ENCODE peak calls at places on chromosomes 16 and 17, in seven cellular contexts. One of them, this sample, is unnamed.
A peak's percentile ranks its signal among the peaks of the same experiment; 100 is the strongest.

GRCh38 chr16:57388359-57389086 is 16.0 kb upstream of the CCL17 start:
- DNase-seq in RWPE1: no peak
- DNase-seq in K562: no peak
- DNase-seq in breast epithelium: no peak
- DNase-seq in tibial nerve: no peak
- DNase-seq in uterus: no peak
- DNase-seq in CD8-positive, alpha-beta memory T cell: no peak
- DNase-seq in this sample: no peak

GRCh38 chr17:73302189-73302588 is 9.6 kb downstream of the CDC42EP4 start:
- DNase-seq in RWPE1: no peak
- DNase-seq in K562: no peak
- DNase-seq in breast epithelium: no peak
- DNase-seq in tibial nerve: no peak
- DNase-seq in uterus: no peak
- DNase-seq in CD8-positive, alpha-beta memory T cell: no peak
- DNase-seq in this sample: no peak

GRCh38 chr17:37488009-37488604 is 1.6 kb upstream of the DUSP14 start:
- DNase-seq in RWPE1: peak; percentile 77
- DNase-seq in K562: peak; percentile 42
- DNase-seq in breast epithelium: no peak
- DNase-seq in tibial nerve: no peak
- DNase-seq in uterus: no peak
- DNase-seq in CD8-positive, alpha-beta memory T cell: no peak
- DNase-seq in this sample: no peak

GRCh38 chr17:2487306-2487705 is 24.4 kb downstream of the METTL16 start:
- DNase-seq in RWPE1: no peak
- DNase-seq in K562: no peak
- DNase-seq in breast epithelium: no peak
- DNase-seq in tibial nerve: no peak
- DNase-seq in uterus: no peak
- DNase-seq in CD8-positive, alpha-beta memory T cell: no peak
- DNase-seq in this sample: no peak

GRCh38 chr17:45370949-45371413 is 54.2 kb upstream of the MAP3K14 start:
- DNase-seq in RWPE1: no peak
- DNase-seq in K562: no peak
- DNase-seq in breast epithelium: no peak
- DNase-seq in tibial nerve: peak; percentile 3
- DNase-seq in uterus: no peak
- DNase-seq in CD8-positive, alpha-beta memory T cell: no peak
- DNase-seq in this sample: no peak

GRCh38 chr16:76705883-76706282 is 428.7 kb downstream of the CNTNAP4 start:
- DNase-seq in RWPE1: no peak
- DNase-seq in K562: no peak
- DNase-seq in breast epithelium: no peak
- DNase-seq in tibial nerve: no peak
- DNase-seq in uterus: no peak
- DNase-seq in CD8-positive, alpha-beta memory T cell: no peak
- DNase-seq in this sample: no peak

GRCh38 chr16:66293207-66293735 is 73.2 kb upstream of the CDH5 start:
- DNase-seq in RWPE1: no peak
- DNase-seq in K562: no peak
- DNase-seq in breast epithelium: no peak
- DNase-seq in tibial nerve: no peak
- DNase-seq in uterus: no peak
- DNase-seq in CD8-positive, alpha-beta memory T cell: no peak
- DNase-seq in this sample: no peak

GRCh38 chr16:75616541-75617010 is 6.5 kb downstream of the ADAT1 start:
- DNase-seq in RWPE1: no peak
- DNase-seq in K562: no peak
- DNase-seq in breast epithelium: no peak
- DNase-seq in tibial nerve: no peak
- DNase-seq in uterus: no peak
- DNase-seq in CD8-positive, alpha-beta memory T cell: no peak
- DNase-seq in this sample: no peak

GRCh38 chr16:86302710-86303109 is 207.6 kb upstream of the FOXF1 start:
- DNase-seq in RWPE1: no peak
- DNase-seq in K562: no peak
- DNase-seq in breast epithelium: no peak
- DNase-seq in tibial nerve: no peak
- DNase-seq in uterus: no peak
- DNase-seq in CD8-positive, alpha-beta memory T cell: no peak
- DNase-seq in this sample: no peak

GRCh38 chr17:57464191-57464864 is 208.0 kb downstream of the MSI2 start:
- DNase-seq in RWPE1: no peak
- DNase-seq in K562: no peak
- DNase-seq in breast epithelium: no peak
- DNase-seq in tibial nerve: no peak
- DNase-seq in uterus: no peak
- DNase-seq in CD8-positive, alpha-beta memory T cell: no peak
- DNase-seq in this sample: no peak

GRCh38 chr17:6061290-6061689 is 8.9 kb upstream of the WSCD1 start:
- DNase-seq in RWPE1: peak; percentile 72
- DNase-seq in K562: no peak
- DNase-seq in breast epithelium: no peak
- DNase-seq in tibial nerve: no peak
- DNase-seq in uterus: no peak
- DNase-seq in CD8-positive, alpha-beta memory T cell: no peak
- DNase-seq in this sample: no peak

GRCh38 chr17:72683506-72684404 is 408.7 kb downstream of the SLC39A11 start:
- DNase-seq in RWPE1: peak; percentile 96
- DNase-seq in K562: no peak
- DNase-seq in breast epithelium: peak; percentile 41
- DNase-seq in tibial nerve: no peak
- DNase-seq in uterus: no peak
- DNase-seq in CD8-positive, alpha-beta memory T cell: no peak
- DNase-seq in this sample: peak; percentile 75

GRCh38 chr16:49781401-49781800 is 74.5 kb downstream of the ZNF423 start:
- DNase-seq in RWPE1: no peak
- DNase-seq in K562: no peak
- DNase-seq in breast epithelium: no peak
- DNase-seq in tibial nerve: no peak
- DNase-seq in uterus: no peak
- DNase-seq in CD8-positive, alpha-beta memory T cell: no peak
- DNase-seq in this sample: no peak

GRCh38 chr17:62135742-62136141 is 70.7 kb upstream of the MED13 start:
- DNase-seq in RWPE1: no peak
- DNase-seq in K562: no peak
- DNase-seq in breast epithelium: no peak
- DNase-seq in tibial nerve: no peak
- DNase-seq in uterus: no peak
- DNase-seq in CD8-positive, alpha-beta memory T cell: no peak
- DNase-seq in this sample: no peak

GRCh38 chr17:71792966-71793365 is 327.9 kb upstream of the SOX9 start:
- DNase-seq in RWPE1: peak; percentile 78
- DNase-seq in K562: no peak
- DNase-seq in breast epithelium: no peak
- DNase-seq in tibial nerve: no peak
- DNase-seq in uterus: no peak
- DNase-seq in CD8-positive, alpha-beta memory T cell: no peak
- DNase-seq in this sample: peak; percentile 78

GRCh38 chr16:50305441-50306061 is 39.2 kb downstream of the ADCY7 start:
- DNase-seq in RWPE1: no peak
- DNase-seq in K562: no peak
- DNase-seq in breast epithelium: no peak
- DNase-seq in tibial nerve: no peak
- DNase-seq in uterus: no peak
- DNase-seq in CD8-positive, alpha-beta memory T cell: no peak
- DNase-seq in this sample: no peak

GRCh38 chr16:58026139-58026704 is 668 bp downstream of the MMP15 start:
- DNase-seq in RWPE1: peak; percentile 45
- DNase-seq in K562: peak; percentile 52
- DNase-seq in breast epithelium: no peak
- DNase-seq in tibial nerve: no peak
- DNase-seq in uterus: no peak
- DNase-seq in CD8-positive, alpha-beta memory T cell: no peak
- DNase-seq in this sample: no peak

DNA sequence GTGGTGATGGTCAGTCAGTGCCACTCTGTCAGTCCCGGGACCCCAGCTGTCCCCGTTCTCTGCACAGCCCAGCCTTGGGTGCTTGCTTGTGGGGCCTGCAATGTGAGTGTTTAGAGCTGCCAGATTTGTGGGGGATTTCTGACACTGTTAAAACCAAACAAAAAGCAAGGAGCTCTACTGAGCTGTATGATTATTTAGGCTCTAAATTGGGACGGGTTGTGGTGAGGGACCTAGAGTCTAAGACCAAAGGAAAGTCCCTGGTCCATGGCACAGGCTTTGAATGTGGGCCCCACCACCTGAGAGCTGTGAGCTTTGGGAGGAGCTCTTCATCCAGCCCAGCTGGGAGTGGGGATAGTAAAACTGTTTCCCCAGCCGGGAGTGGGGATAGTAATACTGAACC is 63.3 kb downstream of the KSR1 start:
- DNase-seq in RWPE1: no peak
- DNase-seq in K562: no peak
- DNase-seq in breast epithelium: no peak
- DNase-seq in tibial nerve: no peak
- DNase-seq in uterus: no peak
- DNase-seq in CD8-positive, alpha-beta memory T cell: no peak
- DNase-seq in this sample: no peak
- H3K27ac ChIP-seq in RWPE1: peak overlapping the region; percentile 67
- H3K27ac ChIP-seq in K562: no peak overlapping the region
- H3K27ac ChIP-seq in breast epithelium: peak overlapping the region; percentile 60
- H3K27ac ChIP-seq in tibial nerve: no peak overlapping the region
- H3K27ac ChIP-seq in uterus: no peak overlapping the region
- H3K27ac ChIP-seq in CD8-positive, alpha-beta memory T cell: no peak overlapping the region
- H3K27ac ChIP-seq in this sample: no peak overlapping the region

DNA sequence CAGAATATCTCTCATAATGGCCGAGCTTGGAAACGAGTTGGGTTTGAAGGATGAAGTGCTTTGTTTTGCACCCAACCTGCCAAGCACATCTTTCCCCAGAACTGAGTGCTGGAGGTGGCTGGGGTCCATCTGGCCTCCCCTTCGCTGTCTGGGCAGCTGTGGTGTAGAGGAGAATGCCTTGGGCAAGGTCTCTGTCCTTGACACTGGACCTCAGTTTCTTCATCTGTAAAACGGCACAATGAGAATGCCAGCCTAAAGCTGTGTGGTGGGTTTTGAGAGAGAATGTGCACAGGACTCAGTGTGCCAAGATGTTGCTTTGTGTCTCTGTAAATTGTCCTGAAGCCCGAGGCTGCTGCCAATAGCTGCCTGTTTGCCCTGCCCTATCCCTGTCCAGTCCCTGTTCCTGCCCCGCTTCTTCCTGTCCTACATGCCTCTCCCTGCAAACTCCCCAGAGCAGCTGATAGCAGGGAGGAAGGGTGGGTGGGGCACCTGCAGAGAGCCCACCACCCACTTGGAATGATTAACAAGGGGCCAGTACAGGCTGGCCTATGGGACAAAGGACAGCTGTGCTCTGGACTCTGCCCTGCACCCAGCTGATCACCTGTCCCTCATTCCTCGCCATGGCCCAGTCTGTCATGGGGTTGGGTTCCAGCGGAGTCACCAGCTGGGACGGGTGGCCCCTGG is 15.3 kb downstream of the LASP1 start:
- DNase-seq in RWPE1: no peak
- DNase-seq in K562: no peak
- DNase-seq in breast epithelium: no peak
- DNase-seq in tibial nerve: no peak
- DNase-seq in uterus: no peak
- DNase-seq in CD8-positive, alpha-beta memory T cell: no peak
- DNase-seq in this sample: no peak
- H3K27ac ChIP-seq in RWPE1: peak overlapping the region; percentile 98
- H3K27ac ChIP-seq in K562: no peak overlapping the region
- H3K27ac ChIP-seq in breast epithelium: peak overlapping the region; percentile 39
- H3K27ac ChIP-seq in tibial nerve: peak overlapping the region; percentile 76
- H3K27ac ChIP-seq in uterus: no peak overlapping the region
- H3K27ac ChIP-seq in CD8-positive, alpha-beta memory T cell: no peak overlapping the region
- H3K27ac ChIP-seq in this sample: no peak overlapping the region

GRCh38 chr17:66704858-66705257 is 130.1 kb upstream of the CACNG5 start:
- DNase-seq in RWPE1: no peak
- DNase-seq in K562: no peak
- DNase-seq in breast epithelium: no peak
- DNase-seq in tibial nerve: no peak
- DNase-seq in uterus: no peak
- DNase-seq in CD8-positive, alpha-beta memory T cell: no peak
- DNase-seq in this sample: no peak

GRCh38 chr17:66707051-66707450 is 127.9 kb upstream of the CACNG5 start:
- DNase-seq in RWPE1: no peak
- DNase-seq in K562: no peak
- DNase-seq in breast epithelium: no peak
- DNase-seq in tibial nerve: no peak
- DNase-seq in uterus: no peak
- DNase-seq in CD8-positive, alpha-beta memory T cell: no peak
- DNase-seq in this sample: no peak

GRCh38 chr17:66698270-66698669 is 136.6 kb upstream of the CACNG5 start:
- DNase-seq in RWPE1: no peak
- DNase-seq in K562: no peak
- DNase-seq in breast epithelium: no peak
- DNase-seq in tibial nerve: no peak
- DNase-seq in uterus: no peak
- DNase-seq in CD8-positive, alpha-beta memory T cell: no peak
- DNase-seq in this sample: no peak

GRCh38 chr17:66701462-66701861 is 133.5 kb upstream of the CACNG5 start:
- DNase-seq in RWPE1: no peak
- DNase-seq in K562: no peak
- DNase-seq in breast epithelium: no peak
- DNase-seq in tibial nerve: no peak
- DNase-seq in uterus: no peak
- DNase-seq in CD8-positive, alpha-beta memory T cell: no peak
- DNase-seq in this sample: no peak

DNA sequence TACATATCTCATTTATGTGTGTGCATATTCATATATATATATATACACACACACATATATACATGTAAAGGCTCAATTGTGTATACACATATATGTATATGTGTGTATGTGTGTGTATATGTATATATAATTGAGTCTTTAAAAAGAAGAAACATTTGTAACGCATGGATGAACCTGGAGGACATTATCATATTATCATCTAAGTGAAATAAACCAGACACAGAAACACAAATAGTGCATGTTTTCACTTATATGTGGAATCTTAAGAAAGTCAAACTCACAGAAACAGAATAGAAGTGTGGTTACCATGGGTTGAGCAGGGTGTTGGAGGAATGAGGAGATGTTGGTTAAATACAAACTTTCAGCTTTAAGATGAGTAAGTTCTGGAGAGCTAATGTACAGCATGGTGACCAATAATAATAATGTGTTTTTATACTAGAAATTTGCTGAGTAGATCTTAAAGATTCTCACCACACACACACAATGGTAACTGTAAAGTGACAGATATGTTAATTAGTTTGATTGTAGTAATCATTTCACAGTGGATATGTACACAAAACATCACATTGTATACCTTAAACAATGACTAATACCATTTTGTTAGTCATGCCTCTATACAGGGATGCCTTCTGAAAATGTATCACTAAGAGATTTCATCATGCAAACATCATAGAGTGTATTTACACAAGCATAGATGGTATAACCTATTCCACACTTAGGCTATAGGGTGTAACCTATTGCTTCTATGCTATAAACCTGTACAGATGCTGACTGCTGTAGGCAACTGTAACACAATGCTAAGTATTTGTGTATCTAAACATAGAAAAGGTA is 132.6 kb upstream of the CACNG5 start:
- DNase-seq in RWPE1: peak; percentile 62
- DNase-seq in K562: no peak
- DNase-seq in breast epithelium: no peak
- DNase-seq in tibial nerve: no peak
- DNase-seq in uterus: no peak
- DNase-seq in CD8-positive, alpha-beta memory T cell: no peak
- DNase-seq in this sample: peak; percentile 57
- H3K27ac ChIP-seq in RWPE1: no peak overlapping the region
- H3K27ac ChIP-seq in K562: no peak overlapping the region
- H3K27ac ChIP-seq in breast epithelium: no peak overlapping the region
- H3K27ac ChIP-seq in tibial nerve: no peak overlapping the region
- H3K27ac ChIP-seq in uterus: no peak overlapping the region
- H3K27ac ChIP-seq in CD8-positive, alpha-beta memory T cell: no peak overlapping the region
- H3K27ac ChIP-seq in this sample: peak overlapping the region; percentile 34

GRCh38 chr16:1429631-1430030 is 1.2 kb upstream of the PERCC1 start:
- DNase-seq in RWPE1: no peak
- DNase-seq in K562: no peak
- DNase-seq in breast epithelium: no peak
- DNase-seq in tibial nerve: no peak
- DNase-seq in uterus: no peak
- DNase-seq in CD8-positive, alpha-beta memory T cell: no peak
- DNase-seq in this sample: no peak
- H3K27ac ChIP-seq in RWPE1: no peak overlapping the region
- H3K27ac ChIP-seq in K562: no peak overlapping the region
- H3K27ac ChIP-seq in breast epithelium: no peak overlapping the region
- H3K27ac ChIP-seq in tibial nerve: no peak overlapping the region
- H3K27ac ChIP-seq in uterus: no peak overlapping the region
- H3K27ac ChIP-seq in CD8-positive, alpha-beta memory T cell: no peak overlapping the region
- H3K27ac ChIP-seq in this sample: no peak overlapping the region

This sample was measured in epithelial cell of prostate.